ENCODE peak calls at places on chromosomes 2 and 18, in eight cellular contexts. H is left ventricle myocardium inferior, Z is NCI-H2081, I is PC-9, C is AG09309, G is lower lobe of right lung, N is LoVo, P is foreskin keratinocyte. K is an unnamed sample.

GRCh38 chr18:48918156-48918555 is 32.6 kb downstream of the SMAD7 start:
- DNase-seq in C (no peak), Z (no peak), N (no peak), H (no peak), I (no peak), G (no peak), P (no peak), K (no peak)

GRCh38 chr2:8659092-8659734 is 22.6 kb upstream of the ID2 start:
- DNase-seq in H (no peak), I (no peak), Z (no peak), G (no peak), N (no peak), C (no peak), P (no peak), K (no peak)

GRCh38 chr2:226439337-226439736 is 360.3 kb downstream of the IRS1 start:
- DNase-seq in H (no peak), C (peak), G (no peak), P (no peak), I (no peak), N (no peak), Z (no peak), K (no peak)

GRCh38 chr2:217438136-217438535 is 564.7 kb downstream of the TNS1 start:
- DNase-seq in H (no peak), Z (no peak), G (no peak), C (no peak), P (peak), N (no peak), I (no peak), K (no peak)

GRCh38 chr2:170999654-171000053 is 70.6 kb downstream of the GORASP2 start:
- DNase-seq in G (no peak), I (no peak), P (no peak), H (no peak), N (no peak), Z (no peak), C (no peak), K (no peak)

GRCh38 chr2:239313251-239313650 is 87.6 kb downstream of the HDAC4 start:
- DNase-seq in C (no peak), P (no peak), H (peak), Z (no peak), G (peak), N (no peak), I (no peak), K (no peak)

GRCh38 chr2:24891201-24891600 is 28.8 kb downstream of the ADCY3 start:
- DNase-seq in Z (no peak), H (no peak), P (peak), I (no peak), C (no peak), N (no peak), G (no peak), K (no peak)

GRCh38 chr2:235567842-235568241 is 74.0 kb downstream of the AGAP1 start:
- DNase-seq in G (no peak), H (no peak), N (no peak), Z (no peak), C (no peak), I (peak), P (peak), K (no peak)

GRCh38 chr2:143482761-143483160 is 353.5 kb downstream of the ARHGAP15 start:
- DNase-seq in H (no peak), P (no peak), G (no peak), Z (no peak), C (no peak), I (no peak), N (no peak), K (no peak)

GRCh38 chr2:62354771-62355550 is 151.0 kb downstream of the TMEM17 start:
- DNase-seq in P (peak), G (no peak), Z (no peak), I (peak), N (no peak), H (no peak), C (no peak), K (no peak)

GRCh38 chr2:239208470-239209180 is 192.2 kb downstream of the HDAC4 start:
- DNase-seq in G (no peak), H (no peak), C (no peak), Z (peak), I (no peak), P (no peak), N (no peak), K (no peak)

GRCh38 chr2:227447606-227448005 is 24.4 kb upstream of the AGFG1 start:
- DNase-seq in Z (no peak), I (no peak), N (no peak), C (peak), G (no peak), P (no peak), H (no peak), K (no peak)

GRCh38 chr2:231395188-231396057 is at the start of gene B3GNT7:
- DNase-seq in N (peak), Z (no peak), G (peak), H (no peak), I (peak), P (no peak), C (no peak), K (no peak)

GRCh38 chr2:157182834-157183396 is 74.6 kb upstream of the GALNT5 start:
- DNase-seq in C (peak), N (peak), Z (peak), G (no peak), H (no peak), I (no peak), P (peak), K (peak)

GRCh38 chr2:227509824-227510619 is 38.1 kb downstream of the AGFG1 start:
- DNase-seq in G (no peak), H (no peak), C (no peak), P (peak), Z (no peak), I (peak), N (no peak), K (no peak)

GRCh38 chr2:203987959-203988358 is 51.4 kb downstream of the ICOS start:
- DNase-seq in I (no peak), G (no peak), Z (no peak), C (no peak), H (no peak), P (no peak), N (no peak), K (no peak)

K was measured in kidney epithelial cell.